ENCODE peak calls at places on chromosomes 13 and 19, in ten cellular contexts. S is M059J; V is GM12865; I is Calu3; F is activated CD4-positive, alpha-beta T cell treated with anti-CD3 and anti-CD28 coated beads for 24 hours; B is tibial artery; R is NCI-H2081; U is NCI-H2171; Y is aorta; P is fibroblast of mammary gland. C is an unnamed sample.
A peak's percentile ranks its signal among the peaks of the same experiment; 100 is the strongest.

GRCh38 chr13:76293346-76293745 is 592.9 kb downstream of the KCTD12 start:
- DNase-seq in S (peak; percentile 23), V (no peak), I (no peak), F (no peak), B (no peak), R (no peak), U (no peak), Y (no peak), P (peak; percentile 75), C (no peak)

GRCh38 chr13:52118595-52118994 is 10.3 kb downstream of the NEK5 start:
- DNase-seq in S (no peak), V (no peak), I (no peak), F (no peak), B (no peak), R (no peak), U (peak; percentile 3), Y (no peak), P (no peak), C (no peak)

GRCh38 chr13:73088332-73088935 is 29.6 kb downstream of the KLF5 start:
- DNase-seq in S (no peak), V (no peak), I (no peak), F (no peak), B (no peak), R (no peak), U (no peak), Y (no peak), P (no peak), C (no peak)

GRCh38 chr13:29684441-29684840 is 89.0 kb upstream of the SLC7A1 start:
- DNase-seq in S (peak; percentile 71), V (no peak), I (no peak), F (no peak), B (no peak), R (no peak), U (no peak), Y (no peak), P (peak; percentile 59), C (no peak)

GRCh38 chr13:26024558-26024957 is 27.3 kb downstream of the SHISA2 start:
- DNase-seq in S (peak; percentile 73), V (no peak), I (no peak), F (no peak), B (no peak), R (no peak), U (no peak), Y (no peak), P (no peak), C (no peak)

GRCh38 chr19:47779524-47780214 is 1.2 kb downstream of the SELENOW start:
- DNase-seq in S (no peak), V (no peak), I (peak; percentile 31), F (no peak), B (peak; percentile 92), R (no peak), U (no peak), Y (peak; percentile 89), P (no peak), C (no peak)

GRCh38 chr13:28251462-28251861 is 113.1 kb downstream of the PAN3 start:
- DNase-seq in S (no peak), V (peak; percentile 15), I (no peak), F (no peak), B (no peak), R (no peak), U (no peak), Y (no peak), P (no peak), C (peak; percentile 1)

GRCh38 chr13:36778083-36778671 is 40.8 kb upstream of the RFXAP start:
- DNase-seq in S (peak; percentile 64), V (peak; percentile 54), I (no peak), F (no peak), B (no peak), R (no peak), U (no peak), Y (no peak), P (peak; percentile 12), C (no peak)

GRCh38 chr19:45528744-45529453 is 21.6 kb downstream of the VASP start:
- DNase-seq in S (no peak), V (no peak), I (peak; percentile 51), F (no peak), B (no peak), R (peak; percentile 28), U (peak; percentile 77), Y (no peak), P (peak; percentile 27), C (no peak)

GRCh38 chr13:45108716-45109706 is 11.3 kb upstream of the GTF2F2 start:
- DNase-seq in S (peak; percentile 50), V (peak; percentile 77), I (no peak), F (no peak), B (no peak), R (no peak), U (no peak), Y (no peak), P (peak; percentile 71), C (no peak)

GRCh38 chr13:24269803-24270202 is 39.6 kb upstream of the C1QTNF9 start:
- DNase-seq in S (no peak), V (no peak), I (no peak), F (no peak), B (no peak), R (no peak), U (no peak), Y (no peak), P (no peak), C (no peak)

GRCh38 chr13:44048326-44048725 is 168.6 kb downstream of the LACC1 start:
- DNase-seq in S (peak; percentile 26), V (peak; percentile 24), I (no peak), F (no peak), B (no peak), R (no peak), U (no peak), Y (no peak), P (no peak), C (peak; percentile 61)

GRCh38 chr13:74388626-74389025 is 254.4 kb upstream of the KLF12 start:
- DNase-seq in S (no peak), V (no peak), I (no peak), F (no peak), B (no peak), R (no peak), U (no peak), Y (no peak), P (no peak), C (no peak)

GRCh38 chr13:48492123-48493075 is 40.5 kb downstream of the RCBTB2 start:
- DNase-seq in S (no peak), V (peak; percentile 95), I (no peak), F (peak; percentile 28), B (peak; percentile 84), R (no peak), U (no peak), Y (peak; percentile 82), P (peak; percentile 64), C (peak; percentile 100)